ENCODE peak calls at places on chromosomes 3 and 15, in four cellular contexts. G, S, V and U are unnamed samples.

GRCh38 chr3:33664195-33664594 is 53.9 kb downstream of the CLASP2 start:
- DNase-seq in S (no peak), V (no peak), G (no peak), U (no peak)

GRCh38 chr15:62253294-62253693 is 88.2 kb upstream of the C2CD4B start:
- DNase-seq in G (no peak), S (no peak), V (no peak), U (no peak)

GRCh38 chr3:55458398-55458797 is 28.7 kb downstream of the WNT5A start:
- DNase-seq in S (no peak), V (no peak), G (no peak), U (no peak)

GRCh38 chr15:89926158-89926557 is 13.4 kb upstream of the ARPIN start:
- DNase-seq in G (no peak), S (no peak), V (no peak), U (no peak)

GRCh38 chr15:101578443-101578894 is 73.7 kb downstream of the TM2D3 start:
- DNase-seq in V (no peak), G (peak), S (no peak), U (peak)

GRCh38 chr15:79953951-79954444 is 17.0 kb downstream of the BCL2A1 start:
- DNase-seq in S (no peak), V (no peak), G (no peak), U (no peak)

GRCh38 chr3:126959921-126960603 is 22.9 kb upstream of the PLXNA1 start:
- DNase-seq in V (no peak), S (no peak), G (peak), U (no peak)

GRCh38 chr15:80780416-80781221 is 1.4 kb downstream of the CEMIP start:
- DNase-seq in V (peak), S (no peak), G (peak), U (peak)

GRCh38 chr15:31489801-31490646 is 163.4 kb downstream of the KLF13 start:
- DNase-seq in G (peak), S (no peak), V (no peak), U (peak)

GRCh38 chr3:177529716-177530335 is 332.5 kb upstream of the TBL1XR1 start:
- DNase-seq in G (no peak), S (no peak), V (no peak), U (no peak)

GRCh38 chr3:30112904-30113484 is 493.4 kb upstream of the TGFBR2 start:
- DNase-seq in G (peak), V (no peak), S (no peak), U (no peak)

GRCh38 chr15:90665288-90666134 is 51.6 kb upstream of the BLM start:
- DNase-seq in G (peak), S (peak), V (no peak), U (peak)

GRCh38 chr3:172260381-172260780 is 187.9 kb downstream of the GHSR start:
- DNase-seq in V (no peak), G (no peak), S (no peak), U (no peak)

GRCh38 chr3:126835472-126836219 is 131.6 kb downstream of the CHCHD6 start:
- DNase-seq in V (no peak), S (no peak), G (no peak), U (peak)

GRCh38 chr3:29759443-29760033 is 478.7 kb downstream of the RBMS3 start:
- DNase-seq in G (no peak), S (no peak), V (no peak), U (no peak)

GRCh38 chr15:45521596-45522167 is 873 bp downstream of the SLC30A4 start:
- DNase-seq in V (no peak), S (no peak), G (peak), U (no peak)

GRCh38 chr15:90895571-90896117 is 7.5 kb upstream of the MAN2A2 start:
- DNase-seq in S (no peak), V (no peak), G (no peak), U (peak)

GRCh38 chr3:16338124-16338523 is 73.1 kb downstream of the OXNAD1 start:
- DNase-seq in G (no peak), V (no peak), S (peak), U (no peak)

GRCh38 chr3:133925960-133926735 is 30.5 kb upstream of the RAB6B start:
- DNase-seq in G (no peak), S (no peak), V (no peak), U (no peak)

GRCh38 chr15:86743283-86743903 is 663.7 kb downstream of the AGBL1 start:
- DNase-seq in S (no peak), G (peak), V (peak), U (peak)

GRCh38 chr3:163561151-163561550 is 1517.1 kb downstream of the SI start:
- DNase-seq in S (no peak), V (no peak), G (no peak), U (no peak)

GRCh38 chr3:44125882-44126281 is 115.8 kb upstream of the TOPAZ1 start:
- DNase-seq in G (no peak), S (no peak), V (no peak), U (no peak)

GRCh38 chr3:101720851-101721649 is 3.4 kb upstream of the CEP97 start:
- DNase-seq in S (no peak), V (no peak), G (no peak), U (no peak)

GRCh38 chr15:91948001-91948608 is 94.6 kb downstream of the SLCO3A1 start:
- DNase-seq in S (no peak), G (no peak), V (peak), U (no peak)

GRCh38 chr3:160755776-160756304 is at the start of gene PPM1L:
- DNase-seq in V (no peak), G (no peak), S (no peak), U (peak)

GRCh38 chr3:114384558-114384903 is 90.7 kb downstream of the TIGIT start:
- DNase-seq in S (no peak), G (no peak), V (no peak), U (no peak)

GRCh38 chr3:114392831-114393230 is 99.0 kb downstream of the TIGIT start:
- DNase-seq in G (no peak), V (no peak), S (no peak), U (no peak)

GRCh38 chr3:114383875-114384557 is 90.2 kb downstream of the TIGIT start:
- DNase-seq in V (peak), S (peak), G (peak), U (peak)

GRCh38 chr3:114393367-114394072 is 99.7 kb downstream of the TIGIT start:
- DNase-seq in G (no peak), S (no peak), V (no peak), U (no peak)

GRCh38 chr3:114389156-114389555 is 95.3 kb downstream of the TIGIT start:
- DNase-seq in G (no peak), V (no peak), S (no peak), U (no peak)
- TF ChIP-seq ATF2 in G (no peak), V (no peak), S (no peak), U (no peak)

GRCh38 chr3:190319660-190320059 is 2.6 kb downstream of the CLDN1 start:
- DNase-seq in G (no peak), V (no peak), S (no peak), U (no peak)

GRCh38 chr3:190323241-190323617 is 983 bp upstream of the CLDN1 start:
- DNase-seq in S (no peak), G (no peak), V (no peak), U (no peak)

GRCh38 chr3:190322604-190323240 is 476 bp upstream of the CLDN1 start:
- DNase-seq in G (no peak), V (no peak), S (no peak), U (no peak)

GRCh38 chr3:190320594-190321362 is 1.5 kb downstream of the CLDN1 start:
- DNase-seq in V (no peak), G (no peak), S (no peak), U (no peak)

DNA sequence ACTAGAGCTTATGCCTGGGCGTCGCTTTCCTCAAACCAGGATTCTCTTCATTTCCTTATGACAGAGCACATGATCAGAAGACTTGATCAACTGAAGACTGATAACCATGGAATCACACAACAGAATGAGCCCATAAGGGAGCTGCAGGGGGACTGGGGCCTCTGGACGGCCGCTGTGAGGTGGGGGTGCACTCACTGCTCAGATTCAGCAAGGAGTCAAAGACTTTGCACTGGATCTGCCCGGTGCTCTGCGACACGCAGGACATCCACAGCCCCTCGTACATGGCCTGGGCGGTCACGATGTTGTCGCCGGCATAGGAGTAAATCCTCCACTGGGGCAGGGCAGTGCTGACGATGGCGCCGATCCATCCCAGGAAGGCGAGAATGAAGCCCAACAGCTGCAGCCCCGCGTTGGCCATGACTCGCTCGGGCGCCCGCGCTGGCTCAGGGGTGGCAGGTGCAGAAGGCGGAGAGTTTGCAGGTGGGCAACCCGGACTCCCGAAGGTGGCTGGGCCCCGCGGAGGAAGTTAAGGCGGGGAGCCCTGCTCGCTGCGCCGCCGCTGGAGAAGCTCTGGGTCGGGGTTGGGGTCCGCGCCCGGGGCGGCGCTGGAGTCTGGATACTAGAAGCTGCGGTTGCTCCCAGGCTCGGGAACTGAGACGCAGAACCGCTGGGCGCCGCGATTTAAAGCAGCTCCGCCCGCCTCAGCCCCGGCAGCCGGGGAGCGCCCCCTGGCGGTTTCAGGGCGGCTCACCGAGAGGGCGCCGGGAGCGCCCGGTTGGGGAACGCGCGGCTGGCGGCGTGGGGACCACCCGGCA is at the start of gene CLDN1:
- DNase-seq in G (peak), V (peak), S (no peak), U (peak)
- TF ChIP-seq POLR2A in G (peak), V (no peak), S (no peak), U (no peak)

DNA sequence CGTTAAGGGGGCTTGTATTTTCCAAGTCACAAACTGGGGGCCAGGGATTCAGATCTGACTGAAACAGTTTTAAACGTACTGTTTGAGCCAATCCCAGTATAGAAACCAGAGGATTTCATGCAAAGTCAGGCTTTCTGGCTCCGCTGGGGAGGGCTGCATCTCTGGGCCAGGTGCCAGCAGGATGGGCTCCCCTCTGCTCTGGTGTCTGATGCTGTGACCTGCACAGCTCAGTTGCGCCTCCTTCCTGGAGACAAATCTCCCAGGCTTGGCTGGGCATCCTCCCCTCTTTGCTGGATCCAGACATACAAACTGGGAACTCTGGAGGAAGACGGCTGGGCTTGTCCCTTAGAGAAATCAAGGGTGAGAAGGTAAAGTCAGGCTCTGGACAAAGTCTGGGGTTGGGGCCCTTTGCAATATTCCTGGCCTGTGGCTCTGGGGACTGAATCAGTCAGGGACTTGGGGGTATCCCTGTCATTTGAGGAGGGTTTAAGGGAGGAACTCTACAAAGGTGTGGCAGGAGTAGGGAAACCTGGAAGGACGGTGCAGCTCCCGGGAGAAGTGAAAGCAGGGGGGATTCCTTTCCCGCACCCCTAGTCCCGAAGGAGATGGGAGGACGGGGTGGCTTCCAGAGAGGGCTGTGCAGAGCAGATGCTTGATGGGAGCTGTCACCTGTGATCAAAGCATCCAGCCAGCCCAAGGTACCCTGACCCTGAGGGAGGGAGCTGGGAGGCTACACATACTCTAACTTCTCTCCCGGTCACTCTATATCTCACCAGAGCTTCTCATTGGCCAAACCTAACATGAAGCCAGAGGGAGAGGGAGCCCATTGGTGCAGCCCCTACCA is 114.8 kb upstream of the ATP2B2 start:
- DNase-seq in V (no peak), S (no peak), G (no peak), U (no peak)
- TF ChIP-seq ZNF274 in V (no peak), S (no peak), G (no peak), U (no peak)

GRCh38 chr3:58531555-58531954 is 5.4 kb downstream of the ACOX2 start:
- DNase-seq in V (no peak), G (no peak), S (no peak), U (no peak)
- TF ChIP-seq ATF2 in V (no peak), G (no peak), S (no peak), U (no peak)

GRCh38 chr3:10310578-10310977 is 10.3 kb downstream of the SEC13 start:
- DNase-seq in V (no peak), G (no peak), S (no peak), U (no peak)

GRCh38 chr3:10309736-10310135 is 11.2 kb downstream of the SEC13 start:
- DNase-seq in G (no peak), S (no peak), V (no peak), U (no peak)

GRCh38 chr3:10311710-10312109 is 9.2 kb downstream of the SEC13 start:
- DNase-seq in S (no peak), V (no peak), G (no peak), U (no peak)

GRCh38 chr3:10312866-10313265 is 8.0 kb downstream of the SEC13 start:
- DNase-seq in G (no peak), S (no peak), V (no peak), U (no peak)

DNA sequence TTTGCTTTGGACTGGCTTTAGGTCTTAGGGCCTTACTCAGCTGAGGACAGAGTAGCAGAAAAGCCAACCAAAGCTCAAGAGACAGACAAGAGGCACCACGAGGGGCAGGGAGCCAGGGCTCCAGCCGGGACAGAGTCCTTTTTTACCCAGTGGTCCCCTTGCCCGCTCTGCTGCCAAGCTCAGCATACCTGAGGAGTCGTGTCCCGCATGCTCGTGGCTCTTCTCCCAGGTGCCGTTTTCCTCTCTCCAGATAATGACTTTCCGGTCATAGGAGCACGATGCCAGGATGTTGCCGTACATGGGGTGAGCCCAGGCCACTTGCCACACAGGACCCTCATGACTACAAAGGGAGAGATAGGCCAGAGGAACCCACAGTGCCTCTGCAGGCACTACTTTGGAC is 8.5 kb downstream of the SEC13 start:
- DNase-seq in G (no peak), S (no peak), V (no peak), U (no peak)
- TF ChIP-seq POLR2A in G (no peak), S (no peak), V (no peak), U (no peak)

GRCh38 chr3:196996454-196997265 is 28.0 kb upstream of the PIGZ start:
- DNase-seq in V (no peak), S (no peak), G (no peak), U (no peak)
- TF ChIP-seq ZNF274 in V (no peak), S (no peak), G (no peak), U (no peak)

GRCh38 chr15:24957691-24958090 is 2.9 kb downstream of the SNRPN start:
- DNase-seq in V (no peak), S (no peak), G (no peak), U (no peak)

GRCh38 chr15:24962880-24963279 is 8.1 kb downstream of the SNRPN start:
- DNase-seq in S (no peak), V (no peak), G (peak), U (no peak)

GRCh38 chr15:24966364-24967103 is 11.7 kb downstream of the SNRPN start:
- DNase-seq in G (no peak), V (no peak), S (no peak), U (no peak)

GRCh38 chr15:24956131-24956838 is 1.5 kb downstream of the SNRPN start:
- DNase-seq in V (peak), G (peak), S (peak), U (no peak)

DNA sequence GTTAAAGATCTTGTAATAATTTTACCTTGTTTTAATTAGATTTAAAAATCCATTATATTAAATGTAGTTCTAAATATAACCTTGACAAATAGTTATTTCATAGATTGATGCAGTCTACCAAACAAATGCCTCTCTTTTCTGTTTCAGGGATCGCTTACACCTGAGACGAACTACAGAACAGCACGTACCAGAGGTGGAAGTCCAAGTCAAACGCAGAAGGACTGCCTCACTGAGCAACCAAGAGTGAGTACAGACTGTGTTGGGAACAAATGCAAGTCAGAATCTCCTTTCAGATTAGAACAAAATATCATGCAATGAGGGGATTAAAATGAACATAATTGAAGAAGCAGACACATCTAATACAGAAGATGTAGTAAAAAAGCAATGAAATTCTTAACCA is 7.2 kb downstream of the SNRPN start:
- DNase-seq in G (no peak), V (no peak), S (no peak), U (no peak)
- TF ChIP-seq ATF2 in G (no peak), V (no peak), S (no peak), U (no peak)